ENCODE peak calls at places on chromosomes 13 and 19, in five cellular contexts. One of them, this sample, is unnamed.

GRCh38 chr13:95677564-95678386 is 836 bp downstream of the DNAJC3 start:
- DNase-seq in WTC11: peak; percentile 43
- DNase-seq in A549: peak; percentile 6
- DNase-seq in GM12878: no peak
- DNase-seq in HepG2: no peak
- DNase-seq in this sample: peak; percentile 49

GRCh38 chr19:5934779-5935472 is 20.9 kb downstream of the CAPS start:
- DNase-seq in GM12878: no peak
- DNase-seq in WTC11: no peak
- DNase-seq in HepG2: no peak
- DNase-seq in A549: no peak
- DNase-seq in this sample: peak; percentile 81

GRCh38 chr13:73215807-73216206 is 157.0 kb downstream of the KLF5 start:
- DNase-seq in GM12878: no peak
- DNase-seq in A549: no peak
- DNase-seq in WTC11: no peak
- DNase-seq in HepG2: no peak
- DNase-seq in this sample: no peak

GRCh38 chr19:36460046-36460445 is 29.3 kb downstream of the ZNF566 start:
- DNase-seq in WTC11: no peak
- DNase-seq in GM12878: no peak
- DNase-seq in HepG2: no peak
- DNase-seq in A549: no peak
- DNase-seq in this sample: no peak

GRCh38 chr13:98083507-98083906 is 59.4 kb upstream of the FARP1 start:
- DNase-seq in A549: no peak
- DNase-seq in WTC11: no peak
- DNase-seq in HepG2: no peak
- DNase-seq in GM12878: no peak
- DNase-seq in this sample: no peak

GRCh38 chr13:71864094-71864980 is 2.7 kb downstream of the DACH1 start:
- DNase-seq in GM12878: no peak
- DNase-seq in WTC11: peak; percentile 73
- DNase-seq in A549: no peak
- DNase-seq in HepG2: no peak
- DNase-seq in this sample: peak; percentile 75

GRCh38 chr13:44764334-44764733 is 188.2 kb upstream of the TSC22D1 start:
- DNase-seq in GM12878: no peak
- DNase-seq in A549: no peak
- DNase-seq in WTC11: no peak
- DNase-seq in HepG2: no peak
- DNase-seq in this sample: no peak

GRCh38 chr13:50334944-50335343 is 319.7 kb downstream of the KCNRG start:
- DNase-seq in HepG2: peak; percentile 50
- DNase-seq in WTC11: no peak
- DNase-seq in GM12878: no peak
- DNase-seq in A549: no peak
- DNase-seq in this sample: peak; percentile 92

GRCh38 chr19:18980432-18981020 is 39.5 kb upstream of the HOMER3 start:
- DNase-seq in GM12878: no peak
- DNase-seq in A549: no peak
- DNase-seq in WTC11: no peak
- DNase-seq in HepG2: no peak
- DNase-seq in this sample: peak; percentile 52

GRCh38 chr13:40158218-40158617 is 502.8 kb downstream of the COG6 start:
- DNase-seq in WTC11: no peak
- DNase-seq in GM12878: no peak
- DNase-seq in A549: no peak
- DNase-seq in HepG2: no peak
- DNase-seq in this sample: peak; percentile 63

GRCh38 chr13:110448230-110448629 is 113.3 kb downstream of the RAB20 start:
- DNase-seq in HepG2: no peak
- DNase-seq in GM12878: no peak
- DNase-seq in A549: no peak
- DNase-seq in WTC11: no peak
- DNase-seq in this sample: no peak

DNA sequence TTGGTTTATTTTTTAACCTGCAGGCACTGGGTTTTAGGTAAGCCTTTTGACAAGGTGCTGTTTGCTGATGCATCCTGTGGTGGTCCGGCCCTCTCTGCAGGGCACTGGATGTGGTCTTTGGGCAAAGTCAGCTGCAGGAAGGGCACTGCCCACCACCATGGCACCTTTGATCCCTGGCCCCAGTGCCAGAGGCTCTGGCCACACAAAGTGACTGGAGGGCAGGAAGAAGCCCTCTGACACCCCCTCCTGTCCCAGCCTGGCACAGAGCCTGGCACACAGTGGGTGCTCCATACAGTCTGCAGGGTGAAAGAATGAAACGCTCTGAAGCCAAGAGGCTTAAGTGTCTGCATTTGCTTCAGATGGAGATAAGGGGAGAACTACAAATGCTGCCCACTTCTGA is 47.6 kb upstream of the CNMD start:
- DNase-seq in GM12878: no peak
- DNase-seq in A549: no peak
- DNase-seq in HepG2: no peak
- DNase-seq in WTC11: no peak
- DNase-seq in this sample: no peak
- TF ChIP-seq MAX in GM12878: no peak
- TF ChIP-seq MAX in A549: no peak
- TF ChIP-seq MAX in HepG2: no peak
- TF ChIP-seq MAX in WTC11: no peak
- TF ChIP-seq MAX in this sample: no peak

GRCh38 chr13:101640797-101641400 is 188.4 kb downstream of the ITGBL1 start:
- DNase-seq in HepG2: no peak
- DNase-seq in WTC11: no peak
- DNase-seq in A549: no peak
- DNase-seq in GM12878: no peak
- DNase-seq in this sample: peak; percentile 68
- TF ChIP-seq MAX in HepG2: no peak
- TF ChIP-seq MAX in WTC11: no peak
- TF ChIP-seq MAX in A549: no peak
- TF ChIP-seq MAX in GM12878: no peak
- TF ChIP-seq MAX in this sample: no peak

DNA sequence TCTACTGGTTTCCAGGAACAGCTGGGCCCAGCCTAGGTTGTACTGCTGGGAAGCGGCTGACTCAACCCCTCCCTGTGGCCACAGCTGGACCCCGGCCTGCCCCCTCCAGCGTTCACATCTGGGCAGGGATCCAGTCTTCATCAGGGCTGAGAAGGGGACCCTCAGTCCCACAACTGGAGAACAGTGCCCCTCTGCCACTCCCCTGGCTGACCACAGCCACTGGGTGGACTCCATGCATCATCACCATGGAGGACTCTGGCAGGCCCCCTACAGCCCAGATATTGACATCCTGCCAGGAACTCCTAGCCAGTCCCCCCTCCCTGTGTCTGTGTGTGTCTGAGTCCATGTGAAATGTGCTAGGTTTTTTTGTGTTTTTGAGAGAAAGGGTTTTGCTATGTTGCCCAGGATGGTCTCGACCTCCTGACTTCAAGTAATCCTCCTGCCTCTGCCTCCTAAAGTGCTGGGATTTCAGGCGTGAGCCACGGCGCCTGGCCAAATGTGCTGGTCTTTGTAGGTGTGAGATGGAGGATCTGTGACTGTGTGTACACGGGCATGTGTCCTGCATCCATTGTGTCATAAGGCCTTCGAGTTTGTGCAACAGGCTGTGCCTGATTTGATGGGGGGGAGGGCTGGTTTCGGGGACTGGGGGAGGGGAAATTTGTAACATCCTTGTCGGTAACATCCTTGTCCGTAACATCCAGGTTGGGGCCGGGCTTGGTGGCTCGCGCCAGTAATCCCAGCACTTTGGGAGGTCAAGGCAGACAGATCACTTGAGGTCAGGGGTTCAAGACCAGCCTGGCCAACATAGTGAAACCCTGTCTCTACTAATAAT is 4.0 kb upstream of the HOOK2 start:
- DNase-seq in HepG2: peak; percentile 61
- DNase-seq in A549: no peak
- DNase-seq in GM12878: no peak
- DNase-seq in WTC11: no peak
- DNase-seq in this sample: peak; percentile 67
- TF ChIP-seq MAX in HepG2: peak; percentile 15
- TF ChIP-seq MAX in A549: peak; percentile 18
- TF ChIP-seq MAX in GM12878: no peak
- TF ChIP-seq MAX in WTC11: no peak
- TF ChIP-seq MAX in this sample: no peak

GRCh38 chr13:82593239-82593638 is 1289.0 kb downstream of the SLITRK1 start:
- DNase-seq in A549: no peak
- DNase-seq in GM12878: no peak
- DNase-seq in HepG2: no peak
- DNase-seq in WTC11: no peak
- DNase-seq in this sample: no peak
- TF ChIP-seq MAX in A549: no peak
- TF ChIP-seq MAX in GM12878: no peak
- TF ChIP-seq MAX in HepG2: no peak
- TF ChIP-seq MAX in WTC11: no peak
- TF ChIP-seq MAX in this sample: no peak

GRCh38 chr19:42292963-42293362 is 9.0 kb upstream of the PRR19 start:
- DNase-seq in HepG2: no peak
- DNase-seq in A549: no peak
- DNase-seq in GM12878: no peak
- DNase-seq in WTC11: no peak
- DNase-seq in this sample: no peak

GRCh38 chr19:42294471-42295137 is 7.3 kb upstream of the PRR19 start:
- DNase-seq in HepG2: no peak
- DNase-seq in WTC11: no peak
- DNase-seq in A549: no peak
- DNase-seq in GM12878: no peak
- DNase-seq in this sample: no peak

GRCh38 chr19:42292042-42292960 is 9.6 kb upstream of the PRR19 start:
- DNase-seq in A549: no peak
- DNase-seq in GM12878: no peak
- DNase-seq in HepG2: no peak
- DNase-seq in WTC11: no peak
- DNase-seq in this sample: no peak

GRCh38 chr19:42293966-42294365 is 8.0 kb upstream of the PRR19 start:
- DNase-seq in GM12878: no peak
- DNase-seq in A549: no peak
- DNase-seq in HepG2: no peak
- DNase-seq in WTC11: no peak
- DNase-seq in this sample: no peak

DNA sequence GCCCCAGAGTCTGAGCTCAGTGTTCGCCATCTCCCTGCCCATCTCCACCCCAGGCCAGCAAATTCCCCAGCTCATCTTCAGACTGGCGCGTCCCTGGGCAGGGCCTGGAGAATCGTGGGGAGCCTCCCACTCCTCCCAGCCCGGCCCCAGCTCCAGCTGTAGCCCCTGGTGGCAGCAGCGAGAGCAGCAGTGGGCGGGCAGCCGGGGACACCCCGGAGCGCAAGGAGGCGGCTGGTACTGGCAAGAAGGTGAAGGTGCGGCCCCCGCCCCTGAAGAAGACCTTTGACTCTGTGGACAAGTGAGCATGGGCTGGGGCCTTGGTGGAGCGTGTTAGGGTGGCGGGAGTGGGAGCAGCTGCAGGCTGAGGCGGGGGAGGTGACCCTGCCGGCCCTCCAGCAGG is 8.4 kb upstream of the PRR19 start:
- DNase-seq in WTC11: peak; percentile 59
- DNase-seq in A549: no peak
- DNase-seq in HepG2: no peak
- DNase-seq in GM12878: no peak
- DNase-seq in this sample: no peak
- TF ChIP-seq MAX in WTC11: no peak
- TF ChIP-seq MAX in A549: no peak
- TF ChIP-seq MAX in HepG2: no peak
- TF ChIP-seq MAX in GM12878: no peak
- TF ChIP-seq MAX in this sample: no peak